ENCODE peak calls at places on chromosomes 16 and 17, in seven cellular contexts. Y is body of pancreas, A is mesothelial cell of epicardium, Q is fibroblast of the aortic adventitia, L is GM23338, H is epithelial cell of esophagus, P is neural crest cell. E is an unnamed sample.

GRCh38 chr16:58198022-58198683 is at the start of gene CSNK2A2:
- DNase-seq in P (peak), A (peak), H (peak), Q (peak), L (peak), Y (peak), E (peak)

GRCh38 chr17:77394540-77395295 is 253.9 kb downstream of the SEC14L1 start:
- DNase-seq in P (peak), Y (peak), H (no peak), Q (peak), L (peak), A (no peak), E (no peak)

GRCh38 chr16:5509794-5510193 is 412.2 kb upstream of the EEF2KMT start:
- DNase-seq in Q (no peak), Y (no peak), A (no peak), P (no peak), L (no peak), H (no peak), E (no peak)

GRCh38 chr16:10738231-10739077 is 5.2 kb upstream of the NUBP1 start:
- DNase-seq in L (peak), Q (peak), H (peak), A (no peak), Y (peak), P (no peak), E (no peak)

GRCh38 chr17:77273397-77274136 is 132.8 kb downstream of the SEC14L1 start:
- DNase-seq in A (no peak), Q (no peak), Y (no peak), P (no peak), H (no peak), L (no peak), E (no peak)

GRCh38 chr17:13582776-13583414 is 18.8 kb downstream of the HS3ST3A1 start:
- DNase-seq in Q (no peak), A (no peak), P (no peak), Y (no peak), L (no peak), H (no peak), E (no peak)

GRCh38 chr17:81235822-81236740 is 2.8 kb downstream of the TEPSIN start:
- DNase-seq in A (no peak), L (no peak), Q (no peak), Y (no peak), P (no peak), H (no peak), E (no peak)

GRCh38 chr17:81037026-81037782 is 2.3 kb downstream of the BAIAP2 start:
- DNase-seq in H (peak), A (no peak), L (no peak), Q (peak), P (no peak), Y (peak), E (no peak)

GRCh38 chr17:28130455-28130854 is 88.0 kb downstream of the NLK start:
- DNase-seq in L (no peak), P (no peak), Y (no peak), H (no peak), A (no peak), Q (no peak), E (no peak)

GRCh38 chr16:66205287-66206167 is 161.0 kb upstream of the CDH5 start:
- DNase-seq in A (no peak), Q (peak), Y (peak), H (peak), L (no peak), P (no peak), E (no peak)

DNA sequence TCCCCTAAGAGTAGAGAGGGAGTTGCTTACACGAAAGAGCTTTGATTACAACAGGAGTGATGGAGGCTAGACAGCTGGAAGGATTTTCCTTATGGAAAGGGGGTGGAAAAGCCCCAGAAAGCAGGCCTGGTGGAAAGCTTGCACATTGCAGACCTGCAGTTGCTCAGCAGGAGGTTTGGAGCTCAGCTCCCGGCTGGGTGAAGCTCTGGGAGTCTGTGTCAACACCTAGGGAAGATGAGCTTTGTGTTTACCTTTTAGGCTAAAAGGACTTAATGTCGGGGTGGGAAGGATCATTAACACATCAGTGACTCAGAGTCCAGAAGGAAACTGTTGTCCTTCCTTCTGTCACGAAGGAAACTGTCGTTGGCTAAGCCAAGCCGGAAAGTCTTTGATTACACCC is 48.1 kb downstream of the RAP1GAP2 start:
- DNase-seq in P (no peak), H (peak), A (no peak), Y (peak), L (peak), Q (no peak), E (no peak)
- TF ChIP-seq CTCF in P (no peak), H (no peak), A (no peak), Y (no peak), L (peak), Q (no peak), E (no peak)

DNA sequence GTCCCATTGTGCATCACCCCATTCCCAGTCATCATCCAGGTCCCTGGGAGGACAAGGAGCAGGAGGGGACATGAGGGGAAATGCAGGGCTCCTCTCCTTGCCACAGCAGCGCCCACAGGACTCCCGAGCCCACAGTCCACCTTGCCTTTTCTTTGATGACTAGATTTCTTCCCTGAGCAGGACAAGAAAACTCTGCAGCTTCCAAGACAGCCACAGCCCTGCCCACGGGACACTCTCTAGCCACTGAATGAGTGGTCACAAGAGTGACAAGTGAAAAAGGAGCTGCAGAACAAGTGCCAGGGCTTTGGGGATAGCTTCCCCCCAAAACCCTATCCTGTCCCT is 4.7 kb downstream of the NEURL4 start:
- DNase-seq in Y (no peak), P (no peak), L (no peak), A (no peak), H (no peak), Q (no peak), E (no peak)
- TF ChIP-seq CTCF in Y (no peak), P (no peak), L (no peak), A (peak), H (no peak), Q (no peak), E (peak)

GRCh38 chr17:62720126-62720850 is 87.8 kb downstream of the MARCHF10 start:
- DNase-seq in P (no peak), Q (no peak), Y (no peak), H (peak), L (peak), A (no peak), E (no peak)
- TF ChIP-seq CTCF in P (peak), Q (peak), Y (no peak), H (peak), L (peak), A (no peak), E (peak)

GRCh38 chr17:40442392-40443195 is 656 bp upstream of the IGFBP4 start:
- DNase-seq in Y (peak), H (no peak), A (no peak), Q (peak), P (no peak), L (peak), E (no peak)
- TF ChIP-seq CTCF in Y (no peak), H (peak), A (no peak), Q (peak), P (no peak), L (no peak), E (no peak)

GRCh38 chr17:75154195-75155106 is at the start of gene JPT1:
- DNase-seq in P (peak), L (peak), H (peak), A (peak), Q (peak), Y (peak), E (peak)
- TF ChIP-seq CTCF in P (no peak), L (no peak), H (no peak), A (no peak), Q (no peak), Y (no peak), E (no peak)

E was measured in endothelial cell.